ENCODE peak calls at places on chromosomes 7 and 10, in five cellular contexts. One of them, this sample, is unnamed. For H3K9me3, the result is how much of the 10 kb centered on the place peaks cover.

GRCh38 chr10:124474502-124475070 is 13.0 kb downstream of the LHPP start:
- DNase-seq in H1: no peak
- DNase-seq in HepG2: no peak
- DNase-seq in K562: no peak
- DNase-seq in GM12878: no peak
- DNase-seq in this sample: no peak

GRCh38 chr7:67788689-67789088 is 792.1 kb downstream of the TYW1 start:
- DNase-seq in GM12878: no peak
- DNase-seq in H1: peak
- DNase-seq in K562: peak
- DNase-seq in HepG2: no peak
- DNase-seq in this sample: peak

GRCh38 chr7:87599336-87599735 is 1.3 kb downstream of the ABCB1 start:
- DNase-seq in GM12878: peak
- DNase-seq in HepG2: peak
- DNase-seq in K562: no peak
- DNase-seq in H1: no peak
- DNase-seq in this sample: no peak

GRCh38 chr10:94107191-94107590 is 113.5 kb downstream of the PLCE1 start:
- DNase-seq in H1: no peak
- DNase-seq in K562: no peak
- DNase-seq in GM12878: no peak
- DNase-seq in HepG2: no peak
- DNase-seq in this sample: no peak

GRCh38 chr7:2386964-2387669 is 16.3 kb upstream of the CHST12 start:
- DNase-seq in GM12878: no peak
- DNase-seq in H1: no peak
- DNase-seq in K562: no peak
- DNase-seq in HepG2: no peak
- DNase-seq in this sample: no peak

GRCh38 chr10:124063736-124064135 is 29.7 kb downstream of the CHST15 start:
- DNase-seq in K562: no peak
- DNase-seq in H1: no peak
- DNase-seq in GM12878: no peak
- DNase-seq in HepG2: peak
- DNase-seq in this sample: peak

GRCh38 chr10:32093650-32094049 is 37.4 kb upstream of the KIF5B start:
- DNase-seq in GM12878: no peak
- DNase-seq in H1: no peak
- DNase-seq in K562: no peak
- DNase-seq in HepG2: no peak
- DNase-seq in this sample: no peak

GRCh38 chr10:484441-484924 is 205.0 kb downstream of the DIP2C start:
- DNase-seq in GM12878: no peak
- DNase-seq in H1: peak
- DNase-seq in K562: no peak
- DNase-seq in HepG2: no peak
- DNase-seq in this sample: no peak

GRCh38 chr10:103373544-103373943 is 5.8 kb downstream of the TAF5 start:
- DNase-seq in GM12878: no peak
- DNase-seq in K562: no peak
- DNase-seq in HepG2: no peak
- DNase-seq in H1: no peak
- DNase-seq in this sample: no peak

GRCh38 chr10:60942604-60943269 is 1.2 kb downstream of the RHOBTB1 start:
- DNase-seq in HepG2: no peak
- DNase-seq in GM12878: no peak
- DNase-seq in K562: peak
- DNase-seq in H1: no peak
- DNase-seq in this sample: peak

GRCh38 chr10:15370212-15370740 is 813 bp downstream of the FAM171A1 start:
- DNase-seq in GM12878: no peak
- DNase-seq in K562: peak
- DNase-seq in HepG2: no peak
- DNase-seq in H1: peak
- DNase-seq in this sample: peak

GRCh38 chr7:128410092-128410665 is 397 bp upstream of the IMPDH1 start:
- DNase-seq in K562: peak
- DNase-seq in H1: no peak
- DNase-seq in GM12878: no peak
- DNase-seq in HepG2: no peak
- DNase-seq in this sample: peak

GRCh38 chr7:91892821-91893340 is 12.4 kb upstream of the MTERF1 start:
- DNase-seq in K562: no peak
- DNase-seq in H1: no peak
- DNase-seq in HepG2: no peak
- DNase-seq in GM12878: no peak
- DNase-seq in this sample: no peak

GRCh38 chr10:108358912-108359311 is 1194.4 kb upstream of the SORCS1 start:
- DNase-seq in GM12878: peak
- DNase-seq in HepG2: peak
- DNase-seq in H1: no peak
- DNase-seq in K562: no peak
- DNase-seq in this sample: peak

DNA sequence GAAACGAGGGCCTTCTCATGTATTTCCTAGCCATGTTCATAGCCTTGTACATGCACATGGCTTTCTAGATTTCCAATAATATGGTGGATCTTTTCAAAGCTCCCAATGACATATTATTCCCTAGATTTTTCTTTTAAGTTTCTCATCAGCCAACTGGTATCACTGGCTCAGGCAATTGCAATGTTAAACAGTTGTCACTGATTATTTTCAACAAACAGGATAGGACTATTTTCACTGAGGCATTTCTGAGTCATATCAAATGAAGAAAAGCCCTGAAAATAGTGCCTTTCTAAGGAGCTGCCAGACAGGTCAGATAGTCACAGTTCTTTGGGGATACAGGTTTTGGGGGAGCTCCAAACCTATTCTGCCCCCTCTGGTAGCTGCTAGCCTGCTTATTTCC is 4.5 kb upstream of the LMTK2 start:
- DNase-seq in K562: no peak
- DNase-seq in H1: no peak
- DNase-seq in GM12878: no peak
- DNase-seq in HepG2: no peak
- DNase-seq in this sample: no peak
- H3K9me3 ChIP-seq in K562: under half
- H3K9me3 ChIP-seq in H1: under half
- H3K9me3 ChIP-seq in GM12878: under half
- H3K9me3 ChIP-seq in HepG2: under half
- H3K9me3 ChIP-seq in this sample: under half

DNA sequence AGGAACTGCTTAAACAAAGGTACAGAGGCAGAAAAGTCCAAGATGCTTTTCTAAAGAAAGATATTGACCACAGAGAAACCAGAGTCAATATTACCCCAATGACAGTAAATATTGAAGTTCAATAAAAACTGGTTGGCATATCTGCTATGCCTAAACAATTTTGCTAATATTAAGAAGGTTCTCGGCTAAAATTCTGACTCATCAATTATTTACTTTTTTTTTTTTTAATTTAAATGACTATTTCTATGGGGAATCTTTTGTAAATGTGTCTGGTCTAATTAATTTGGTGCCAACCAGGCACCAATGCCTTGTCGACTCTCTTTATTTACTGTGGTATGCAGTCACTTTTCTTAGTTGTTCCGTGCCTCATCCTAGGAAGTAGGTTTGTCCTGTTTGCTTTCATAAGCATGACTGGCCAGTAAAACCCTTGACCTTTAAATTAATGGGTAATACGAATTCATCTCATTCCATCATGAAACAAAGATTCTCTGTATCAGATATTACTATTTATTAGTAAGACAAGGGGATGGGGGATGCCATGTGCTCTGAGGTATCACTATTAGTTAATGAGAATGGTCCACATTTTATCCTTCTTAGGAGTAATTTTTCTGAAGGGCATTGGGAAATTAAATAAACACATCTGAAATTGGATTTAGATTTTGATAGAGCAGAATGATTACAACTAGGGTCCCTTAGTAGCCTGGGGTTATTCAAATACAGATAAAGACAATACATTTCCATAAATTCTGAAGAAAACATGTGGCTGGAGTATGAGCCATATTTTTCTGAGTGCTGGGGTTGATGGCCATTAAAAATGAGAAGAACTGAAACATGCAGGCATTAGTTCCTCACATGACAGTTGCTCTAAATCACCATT is 154.4 kb downstream of the VTI1A start:
- DNase-seq in GM12878: no peak
- DNase-seq in HepG2: no peak
- DNase-seq in K562: no peak
- DNase-seq in H1: no peak
- DNase-seq in this sample: no peak
- TF ChIP-seq KDM1A in GM12878: no peak
- TF ChIP-seq KDM1A in HepG2: no peak
- TF ChIP-seq KDM1A in K562: no peak
- TF ChIP-seq KDM1A in H1: no peak
- TF ChIP-seq KDM1A in this sample: no peak

DNA sequence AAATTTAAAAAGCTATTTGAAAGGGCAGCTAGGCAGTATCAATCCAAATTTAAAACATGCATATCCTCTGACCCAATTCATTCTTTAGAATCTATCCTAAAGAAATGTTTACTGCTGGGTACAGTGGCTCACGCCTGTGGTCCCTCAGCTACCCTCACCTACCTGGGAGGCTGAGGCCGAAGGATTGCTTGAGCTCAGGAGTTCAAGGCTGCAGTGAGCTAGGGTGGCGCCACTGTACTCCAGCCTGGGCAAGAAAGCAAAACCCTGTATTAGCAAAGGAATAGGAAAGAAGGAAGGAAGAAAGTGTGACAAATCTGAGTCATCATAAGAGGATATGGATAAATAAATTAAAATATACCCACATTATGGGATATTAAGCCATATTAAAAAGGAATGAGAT is 36.3 kb downstream of the C7orf33 start:
- DNase-seq in H1: no peak
- DNase-seq in HepG2: no peak
- DNase-seq in GM12878: no peak
- DNase-seq in K562: no peak
- DNase-seq in this sample: no peak
- H3K9me3 ChIP-seq in H1: under half
- H3K9me3 ChIP-seq in HepG2: under half
- H3K9me3 ChIP-seq in GM12878: under half
- H3K9me3 ChIP-seq in K562: under half
- H3K9me3 ChIP-seq in this sample: under half

DNA sequence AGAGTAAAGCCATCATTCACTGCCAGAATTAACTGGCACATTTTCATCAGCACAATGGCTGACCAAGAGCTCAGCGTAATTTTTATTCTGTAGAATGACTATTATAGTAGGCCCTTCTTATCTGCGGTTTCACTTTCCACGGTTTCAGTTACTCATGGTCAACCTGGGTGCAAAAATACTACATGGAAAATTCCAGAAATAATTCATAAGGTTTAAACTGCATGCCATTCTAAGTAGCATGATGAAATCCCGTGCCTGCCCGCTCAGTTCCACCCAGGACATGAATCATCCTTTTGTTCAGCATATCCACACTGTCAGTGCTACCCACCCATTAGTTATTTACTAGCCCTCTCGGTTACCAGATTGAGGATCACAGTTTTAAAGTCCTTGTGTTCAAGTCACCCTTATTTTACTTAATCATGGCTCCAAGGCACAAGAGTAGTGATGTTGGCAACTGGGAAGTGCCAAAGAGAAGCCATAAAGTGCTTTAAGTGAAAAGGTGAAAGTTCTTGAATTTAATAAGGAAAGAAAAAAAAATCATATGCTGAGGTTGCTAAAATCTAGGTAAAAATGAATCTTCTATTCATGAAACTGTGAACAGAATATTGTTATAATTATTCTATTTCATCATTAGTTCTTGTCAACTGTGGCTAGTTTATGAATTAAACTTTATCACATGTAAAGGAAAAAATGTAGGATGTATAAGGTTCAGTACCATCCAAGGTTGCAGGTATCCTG is 204.9 kb downstream of the DOCK4 start:
- DNase-seq in GM12878: no peak
- DNase-seq in HepG2: peak
- DNase-seq in K562: no peak
- DNase-seq in H1: no peak
- DNase-seq in this sample: peak
- TF ChIP-seq KDM1A in GM12878: no peak
- TF ChIP-seq KDM1A in HepG2: no peak
- TF ChIP-seq KDM1A in K562: no peak
- TF ChIP-seq KDM1A in H1: no peak
- TF ChIP-seq KDM1A in this sample: no peak

This sample was measured in A549.